ENCODE peak calls at places on chromosomes 6 and 20, in ten cellular contexts. Z is stomach; C is Peyer's patch; D is Panc1; G is heart right ventricle; K is GM23338; S is pancreas; W is CD4-positive, alpha-beta memory T cell; Q is CD8-positive, alpha-beta memory T cell; P is spleen. R is an unnamed sample. For H3K4me1, the result is how much of the 10 kb centered on the place peaks cover.

GRCh38 chr6:31065556-31065955 is 46.8 kb downstream of the C6orf15 start:
- DNase-seq in Z (no peak), K (no peak), D (no peak), W (no peak), Q (no peak), P (no peak), S (no peak), G (no peak), C (no peak), R (no peak)

GRCh38 chr6:13465734-13466133 is 21.7 kb downstream of the GFOD1 start:
- DNase-seq in W (no peak), P (no peak), S (no peak), Q (no peak), K (no peak), D (no peak), Z (no peak), G (no peak), C (no peak), R (no peak)

GRCh38 chr20:9889270-9889981 is 50.5 kb upstream of the PAK5 start:
- DNase-seq in G (no peak), D (no peak), Q (no peak), K (no peak), C (no peak), Z (no peak), P (no peak), S (no peak), W (no peak), R (no peak)

GRCh38 chr6:135853227-135853626 is 1.7 kb downstream of the PDE7B start:
- DNase-seq in G (no peak), D (no peak), Z (no peak), K (no peak), Q (no peak), W (no peak), C (no peak), P (no peak), S (no peak), R (no peak)

GRCh38 chr20:57056651-57057050 is 209.8 kb downstream of the BMP7 start:
- DNase-seq in D (no peak), P (no peak), Z (no peak), C (peak), K (no peak), G (no peak), W (no peak), S (no peak), Q (no peak), R (no peak)

GRCh38 chr6:89786970-89787369 is 32.6 kb downstream of the MDN1 start:
- DNase-seq in S (no peak), P (no peak), C (no peak), D (no peak), G (no peak), Q (no peak), Z (no peak), K (no peak), W (no peak), R (no peak)

GRCh38 chr6:47308674-47309325 is 905 bp downstream of the TNFRSF21 start:
- DNase-seq in P (peak), D (no peak), S (peak), C (peak), G (peak), Q (no peak), Z (peak), W (peak), K (peak), R (peak)

GRCh38 chr20:5621305-5621704 is 128.9 kb upstream of the SHLD1 start:
- DNase-seq in K (no peak), C (no peak), Q (no peak), S (peak), Z (peak), P (no peak), G (peak), W (no peak), D (no peak), R (no peak)

GRCh38 chr6:121885399-121886152 is 450.1 kb downstream of the GJA1 start:
- DNase-seq in D (no peak), S (no peak), Z (no peak), K (no peak), W (no peak), C (no peak), P (no peak), Q (no peak), G (no peak), R (no peak)

GRCh38 chr20:38961530-38962043 is 557 bp upstream of the DHX35 start:
- DNase-seq in Z (no peak), C (no peak), K (peak), G (no peak), Q (no peak), D (no peak), P (no peak), S (no peak), W (no peak), R (no peak)

GRCh38 chr6:37303891-37304503 is 46.1 kb upstream of the TMEM217 start:
- DNase-seq in G (no peak), Z (no peak), K (peak), S (no peak), W (no peak), C (no peak), Q (no peak), D (no peak), P (no peak), R (no peak)

GRCh38 chr20:34815636-34816035 is 9.8 kb downstream of the NCOA6 start:
- DNase-seq in Q (no peak), Z (no peak), K (no peak), G (no peak), W (no peak), S (no peak), C (no peak), D (no peak), P (no peak), R (no peak)

GRCh38 chr20:3046677-3047462 is 1.0 kb downstream of the MRPS26 start:
- DNase-seq in Q (no peak), Z (peak), D (no peak), G (no peak), S (peak), P (no peak), W (no peak), K (peak), C (no peak), R (no peak)

GRCh38 chr20:47489448-47489872 is 12.2 kb upstream of the NCOA3 start:
- DNase-seq in Z (no peak), W (peak), D (no peak), S (no peak), K (no peak), G (peak), Q (peak), P (peak), C (peak), R (no peak)

GRCh38 chr20:32462900-32463641 is 104.9 kb downstream of the ASXL1 start:
- DNase-seq in K (no peak), D (no peak), S (peak), Z (peak), P (peak), G (no peak), W (no peak), Q (no peak), C (peak), R (no peak)
- H3K27ac ChIP-seq in K (no peak), D (no peak), S (peak), Z (peak), P (no peak), G (no peak), W (no peak), Q (no peak), C (peak), R (no peak)

GRCh38 chr6:33624856-33625255 is 3.7 kb downstream of the ITPR3 start:
- DNase-seq in Z (no peak), P (no peak), C (no peak), D (no peak), W (no peak), S (no peak), K (no peak), Q (no peak), G (no peak), R (no peak)
- H3K4me1 ChIP-seq in Z (half or more), P (under half), C (under half), D (under half), W (half or more), S (under half), K (under half), Q (under half), G (under half), R (half or more)

DNA sequence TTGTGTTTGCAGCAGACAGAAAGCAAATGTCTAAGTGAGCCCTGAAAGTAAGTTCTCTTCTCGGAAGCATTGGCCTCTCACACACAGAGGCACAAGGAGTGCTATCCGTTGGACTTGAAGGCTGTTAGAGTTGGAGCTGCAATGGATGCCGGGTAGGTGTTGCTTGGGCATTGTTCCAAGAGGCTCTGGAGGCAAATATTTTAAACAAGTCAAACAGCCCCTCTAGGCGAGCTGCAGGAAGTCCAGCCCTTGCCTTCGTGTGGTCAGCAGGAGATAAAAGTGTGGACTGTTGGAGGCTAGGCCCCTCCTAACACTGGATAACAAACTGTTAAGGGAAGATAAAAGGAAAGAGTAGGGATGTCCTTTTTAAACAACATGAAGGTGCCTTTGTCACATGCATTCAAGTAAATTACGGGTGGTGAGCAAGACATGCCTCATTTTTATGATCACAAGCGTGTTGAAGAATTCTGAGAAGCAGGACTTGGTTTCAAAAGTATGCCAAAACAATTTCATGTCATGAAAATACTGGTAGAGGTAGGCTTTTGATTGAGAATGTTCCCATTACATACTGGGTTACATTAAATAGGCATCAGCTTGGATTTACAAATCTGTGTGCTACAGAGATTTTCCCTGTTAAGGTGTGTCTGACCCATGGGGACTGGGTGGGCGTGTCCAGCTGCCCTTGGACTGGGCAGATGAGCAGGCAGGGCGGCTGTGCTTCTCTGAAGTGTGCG is 57.4 kb downstream of the RREB1 start:
- DNase-seq in D (no peak), Z (peak), P (no peak), Q (no peak), W (no peak), C (no peak), K (no peak), G (no peak), S (no peak), R (no peak)
- H3K27ac ChIP-seq in D (no peak), Z (peak), P (peak), Q (peak), W (no peak), C (peak), K (no peak), G (no peak), S (no peak), R (peak)

GRCh38 chr6:39190545-39191235 is 38.6 kb downstream of the KCNK5 start:
- DNase-seq in S (no peak), K (no peak), Z (no peak), W (no peak), G (no peak), C (no peak), D (no peak), P (no peak), Q (no peak), R (no peak)

GRCh38 chr6:39188101-39188455 is 41.2 kb downstream of the KCNK5 start:
- DNase-seq in Z (no peak), G (no peak), W (no peak), D (no peak), S (no peak), Q (no peak), C (no peak), K (no peak), P (no peak), R (no peak)

GRCh38 chr6:39188577-39188976 is 40.7 kb downstream of the KCNK5 start:
- DNase-seq in Q (no peak), D (no peak), K (no peak), S (no peak), C (peak), W (no peak), P (no peak), G (no peak), Z (no peak), R (no peak)

GRCh38 chr6:39189915-39190544 is 39.2 kb downstream of the KCNK5 start:
- DNase-seq in G (no peak), D (no peak), Z (peak), K (peak), C (peak), S (no peak), W (no peak), Q (no peak), P (no peak), R (peak)

DNA sequence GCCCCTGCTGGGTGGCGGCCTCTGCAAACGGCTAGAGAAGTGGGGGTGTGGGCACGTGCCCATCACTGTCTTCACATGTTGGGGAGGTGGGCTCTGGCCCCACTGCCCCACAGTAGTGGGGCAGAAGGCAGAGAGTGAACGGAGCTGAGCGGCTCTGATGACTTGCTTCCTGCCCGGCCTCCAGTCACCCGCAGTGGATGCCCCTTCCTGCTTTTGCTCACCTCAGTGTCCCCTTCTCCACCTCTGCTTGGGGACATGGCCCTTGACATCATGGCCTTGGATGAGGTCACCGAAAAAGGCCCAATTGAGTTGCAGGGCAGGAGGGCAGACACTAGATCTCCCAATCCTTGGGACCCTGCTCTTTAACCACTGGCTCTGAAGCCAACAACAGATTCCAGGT is 40.1 kb downstream of the KCNK5 start:
- DNase-seq in Z (no peak), W (no peak), P (no peak), G (no peak), K (no peak), C (no peak), S (no peak), D (no peak), Q (no peak), R (no peak)
- H3K4me1 ChIP-seq in Z (under half), W (under half), P (under half), G (under half), K (under half), C (under half), S (under half), D (under half), Q (under half), R (under half)

DNA sequence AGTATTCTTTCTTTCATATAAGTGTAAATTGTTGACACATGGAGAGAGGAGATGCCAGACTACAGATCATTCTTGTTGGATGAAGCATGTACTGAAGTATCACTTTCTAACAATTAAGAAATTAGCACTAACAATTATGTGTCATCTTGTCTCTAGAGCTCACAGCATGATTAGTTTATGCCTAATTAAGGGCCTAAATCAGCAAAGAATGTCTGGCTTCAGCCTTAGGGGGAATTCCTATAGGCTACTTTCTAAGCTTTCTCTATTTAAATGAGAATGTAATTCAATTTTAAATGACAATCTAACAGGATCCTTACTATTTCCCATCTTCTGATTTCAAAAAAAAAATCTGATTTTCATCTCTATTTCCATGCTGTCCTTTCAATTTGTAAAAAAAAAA is 371.0 kb downstream of the EPHA7 start:
- DNase-seq in K (peak), P (no peak), C (no peak), S (no peak), Z (no peak), W (no peak), G (no peak), D (no peak), Q (no peak), R (no peak)
- H3K27ac ChIP-seq in K (peak), P (no peak), C (no peak), S (no peak), Z (no peak), W (no peak), G (no peak), D (no peak), Q (no peak), R (no peak)

GRCh38 chr6:156878688-156879087 is 101.5 kb downstream of the ARID1B start:
- DNase-seq in G (no peak), P (no peak), Z (no peak), S (no peak), C (no peak), D (no peak), K (no peak), Q (no peak), W (no peak), R (no peak)
- H3K4me1 ChIP-seq in G (half or more), P (under half), Z (under half), S (under half), C (under half), D (under half), K (half or more), Q (under half), W (half or more), R (half or more)

DNA sequence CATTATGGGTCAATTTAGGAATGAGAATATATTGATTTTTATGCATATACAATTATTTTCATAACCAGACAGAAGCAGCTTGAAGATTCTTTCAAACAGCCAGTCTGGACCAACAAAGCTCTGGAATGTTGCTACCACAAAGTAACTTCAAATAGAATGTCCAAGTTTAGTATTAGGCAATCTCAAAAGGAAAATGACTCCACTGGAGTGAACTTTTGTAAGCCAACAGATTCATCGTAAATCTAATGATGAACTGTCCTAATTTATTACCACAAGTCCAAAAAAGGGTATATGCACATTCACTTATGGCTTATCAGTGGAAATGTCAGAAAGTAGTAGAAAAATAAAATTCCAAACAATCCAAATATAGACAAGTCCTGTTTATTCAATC is 3.6 kb downstream of the PLN start:
- DNase-seq in K (no peak), D (no peak), P (no peak), C (no peak), G (no peak), W (no peak), S (no peak), Z (no peak), Q (no peak), R (no peak)
- H3K27ac ChIP-seq in K (no peak), D (no peak), P (no peak), C (peak), G (peak), W (no peak), S (no peak), Z (no peak), Q (no peak), R (peak)

GRCh38 chr20:63215101-63216040 is 560 bp downstream of the YTHDF1 start:
- DNase-seq in G (no peak), D (no peak), K (peak), Q (no peak), P (no peak), W (peak), Z (no peak), S (no peak), C (no peak), R (no peak)
- H3K4me1 ChIP-seq in G (under half), D (under half), K (under half), Q (under half), P (under half), W (half or more), Z (half or more), S (under half), C (under half), R (half or more)

R was measured in left ventricle myocardium inferior.